ENCODE peak calls at places on chromosomes 4 and X, in seven cellular contexts. Z is HCT116, B is K562, L is GM12878, O is H1, S is HepG2, F is SK-N-SH. D is an unnamed sample.

GRCh38 chr4:147769386-147769785 is 37.5 kb downstream of the ARHGAP10 start:
- DNase-seq in F (no peak), B (no peak), L (no peak), S (no peak), O (no peak), Z (no peak), D (no peak)

GRCh38 chrX:107450823-107451509 is 1.5 kb downstream of the FRMPD3 start:
- DNase-seq in Z (no peak), S (no peak), L (no peak), B (peak), O (no peak), F (no peak), D (no peak)

GRCh38 chr4:171142639-171143038 is 670.6 kb upstream of the GALNTL6 start:
- DNase-seq in Z (no peak), L (no peak), S (no peak), O (no peak), F (no peak), B (no peak), D (no peak)

GRCh38 chr4:169418846-169419245 is 148.1 kb upstream of the SH3RF1 start:
- DNase-seq in F (no peak), L (no peak), Z (no peak), S (no peak), B (no peak), O (no peak), D (no peak)

GRCh38 chr4:71268156-71268555 is 70.7 kb upstream of the SLC4A4 start:
- DNase-seq in S (no peak), Z (no peak), L (no peak), O (no peak), F (no peak), B (no peak), D (no peak)

GRCh38 chr4:19725130-19725529 is 526.6 kb upstream of the SLIT2 start:
- DNase-seq in S (no peak), Z (no peak), L (no peak), F (no peak), O (no peak), B (no peak), D (no peak)

GRCh38 chr4:1533501-1534064 is 127.3 kb upstream of the NKX1-1 start:
- DNase-seq in F (no peak), L (no peak), S (no peak), B (no peak), Z (no peak), O (no peak), D (no peak)

GRCh38 chr4:173651651-173652282 is 121.7 kb upstream of the HAND2 start:
- DNase-seq in S (no peak), Z (no peak), F (no peak), B (no peak), L (no peak), O (no peak), D (no peak)

DNA sequence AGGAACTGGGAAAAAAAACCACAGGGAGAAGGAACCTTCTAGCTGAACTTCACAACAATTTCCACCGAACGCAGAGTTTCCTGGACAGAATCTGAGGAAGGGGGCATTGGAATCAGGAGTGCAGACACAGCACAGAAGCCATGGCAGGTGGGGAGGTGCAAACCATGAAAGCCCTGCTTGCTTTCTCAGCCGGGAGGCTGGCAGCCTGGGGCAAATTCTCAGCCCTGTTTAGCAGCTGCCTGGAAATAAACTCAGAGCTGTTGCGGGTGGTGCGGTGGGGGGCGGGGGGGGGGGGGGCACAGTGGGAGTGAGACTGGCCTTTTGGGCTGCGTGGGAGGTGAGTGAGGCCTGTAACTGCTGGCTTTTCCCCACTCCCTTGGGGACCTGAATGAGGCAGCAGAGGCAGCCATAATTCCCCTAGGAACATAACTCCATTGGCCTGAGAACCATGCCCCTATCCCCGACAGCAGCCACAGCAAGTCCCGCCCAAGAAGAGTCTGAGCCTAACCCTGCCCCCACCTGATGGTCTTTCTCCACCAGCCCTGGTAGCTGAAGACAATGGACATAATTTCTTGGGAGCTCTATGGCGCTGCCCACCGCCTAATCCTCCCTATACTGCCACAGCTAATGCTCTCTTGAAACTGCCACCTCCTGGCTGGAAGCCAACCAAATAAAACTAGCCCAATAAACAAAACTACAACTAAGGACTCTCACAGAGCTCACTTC is 176.3 kb downstream of the FAM13A start:
- DNase-seq in S (no peak), Z (no peak), B (peak), F (no peak), L (no peak), O (no peak), D (peak)
- TF ChIP-seq JUND in S (no peak), Z (no peak), B (no peak), F (no peak), L (no peak), O (no peak), D (no peak)

DNA sequence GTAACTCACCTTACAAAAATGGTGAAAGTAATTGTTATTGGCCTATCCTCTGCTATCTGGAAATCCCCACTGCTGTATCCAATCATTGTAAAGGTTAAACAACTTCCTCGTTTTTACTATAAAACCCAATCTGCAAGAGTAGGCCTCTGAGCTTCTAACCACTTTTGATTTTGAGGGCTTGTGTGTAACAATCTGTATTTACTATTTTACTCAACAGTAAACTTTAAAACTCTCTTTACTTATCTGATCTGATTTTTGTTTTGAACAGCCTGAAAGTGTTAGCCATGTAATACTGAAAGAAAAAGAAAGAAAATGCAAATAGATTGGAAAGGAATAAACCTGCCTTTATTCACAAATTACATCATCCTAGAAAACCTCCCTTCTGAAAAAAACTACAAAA is 63.1 kb downstream of the SLC10A7 start:
- DNase-seq in L (no peak), F (no peak), Z (no peak), S (no peak), O (no peak), B (no peak), D (no peak)
- TF ChIP-seq JUND in L (no peak), F (no peak), Z (no peak), S (no peak), O (no peak), B (no peak), D (no peak)

DNA sequence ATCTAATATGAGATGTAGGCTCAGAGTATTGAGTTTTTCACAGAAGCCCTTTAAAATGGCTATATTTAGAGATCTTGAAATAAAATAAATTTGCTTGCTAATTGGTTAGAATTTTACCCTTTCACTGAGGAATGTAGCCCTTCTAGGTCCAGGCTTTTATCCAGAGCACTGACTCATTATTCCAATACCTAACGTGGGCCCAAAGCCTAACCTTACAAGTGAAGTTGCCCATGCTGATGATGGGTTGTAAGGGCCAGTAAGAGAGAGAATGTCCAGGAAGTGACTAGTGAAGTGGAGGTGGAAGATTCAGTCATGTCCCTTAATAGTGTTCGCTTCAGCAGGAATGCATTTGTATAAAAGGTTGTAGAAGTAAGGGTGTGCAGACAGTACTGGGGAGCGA is 155.9 kb downstream of the STIM2 start:
- DNase-seq in Z (no peak), B (no peak), O (no peak), L (no peak), F (no peak), S (no peak), D (no peak)
- TF ChIP-seq JUND in Z (no peak), B (no peak), O (no peak), L (no peak), F (no peak), S (no peak), D (no peak)

GRCh38 chr4:110483516-110483915 is 7.6 kb downstream of the ENPEP start:
- DNase-seq in F (no peak), B (no peak), O (no peak), L (no peak), S (no peak), Z (no peak), D (no peak)
- TF ChIP-seq JUND in F (no peak), B (no peak), O (no peak), L (no peak), S (no peak), Z (no peak), D (no peak)

D was measured in T47D.